ENCODE peak calls at places on chromosomes 3 and 15, in eight cellular contexts. C is choroid plexus epithelial cell, F is HT1080, P is mesothelial cell of epicardium, H is amygdala, G is skeletal muscle cell, A is putamen, V is psoas muscle. K is an unnamed sample.

GRCh38 chr15:52422001-52422400 is 106.7 kb downstream of the MYO5A start:
- DNase-seq in C (no peak), F (no peak), P (no peak), H (no peak), G (no peak), A (no peak), V (no peak), K (no peak)

GRCh38 chr3:178895178-178895789 is 176.3 kb downstream of the ZMAT3 start:
- DNase-seq in C (no peak), F (no peak), P (no peak), H (no peak), G (no peak), A (no peak), V (no peak), K (no peak)

GRCh38 chr3:143427626-143428025 is 308.1 kb downstream of the CHST2 start:
- DNase-seq in C (peak), F (no peak), P (no peak), H (no peak), G (no peak), A (no peak), V (no peak), K (no peak)

GRCh38 chr3:48927928-48928327 is 9.3 kb downstream of the ARIH2 start:
- DNase-seq in C (peak), F (no peak), P (no peak), H (no peak), G (no peak), A (no peak), V (no peak), K (no peak)

GRCh38 chr15:38996111-38996541 is 431.5 kb upstream of the RASGRP1 start:
- DNase-seq in C (peak), F (peak), P (no peak), H (no peak), G (peak), A (no peak), V (no peak), K (no peak)

GRCh38 chr15:61584410-61584809 is 355.3 kb upstream of the RORA start:
- DNase-seq in C (peak), F (no peak), P (no peak), H (no peak), G (no peak), A (no peak), V (no peak), K (no peak)

GRCh38 chr3:123817413-123817812 is 66.7 kb downstream of the MYLK start:
- DNase-seq in C (no peak), F (peak), P (no peak), H (no peak), G (no peak), A (no peak), V (no peak), K (no peak)

GRCh38 chr3:127394031-127394430 is 106.2 kb upstream of the PRR20G start:
- DNase-seq in C (no peak), F (no peak), P (no peak), H (no peak), G (no peak), A (no peak), V (no peak), K (no peak)

GRCh38 chr3:13715167-13715954 is 164.5 kb downstream of the WNT7A start:
- DNase-seq in C (no peak), F (no peak), P (peak), H (no peak), G (no peak), A (no peak), V (no peak), K (no peak)

GRCh38 chr3:193599393-193599792 is 6.4 kb downstream of the OPA1 start:
- DNase-seq in C (no peak), F (no peak), P (no peak), H (no peak), G (no peak), A (no peak), V (no peak), K (no peak)

GRCh38 chr3:171862993-171863521 is 19.9 kb downstream of the TMEM212 start:
- DNase-seq in C (peak), F (no peak), P (no peak), H (no peak), G (no peak), A (no peak), V (no peak), K (no peak)

GRCh38 chr3:35946121-35946856 is 307.0 kb downstream of the ARPP21 start:
- DNase-seq in C (peak), F (peak), P (no peak), H (no peak), G (no peak), A (peak), V (no peak), K (no peak)

GRCh38 chr15:83470895-83471294 is 23.8 kb downstream of the SH3GL3 start:
- DNase-seq in C (no peak), F (no peak), P (no peak), H (no peak), G (no peak), A (no peak), V (no peak), K (no peak)

GRCh38 chr3:96319176-96319575 is 495.2 kb upstream of the EPHA6 start:
- DNase-seq in C (no peak), F (no peak), P (no peak), H (no peak), G (no peak), A (no peak), V (no peak), K (no peak)

GRCh38 chr3:72951259-72951722 is 45.3 kb upstream of the PPP4R2 start:
- DNase-seq in C (peak), F (no peak), P (no peak), H (no peak), G (no peak), A (no peak), V (no peak), K (no peak)

GRCh38 chr3:156383433-156384025 is 171.4 kb downstream of the SSR3 start:
- DNase-seq in C (no peak), F (no peak), P (no peak), H (no peak), G (no peak), A (no peak), V (no peak), K (no peak)

GRCh38 chr15:36814708-36815107 is 235.3 kb downstream of the CDIN1 start:
- DNase-seq in C (peak), F (no peak), P (no peak), H (no peak), G (no peak), A (no peak), V (no peak), K (no peak)

GRCh38 chr3:54120657-54121403 is 1.5 kb upstream of the CACNA2D3 start:
- DNase-seq in C (peak), F (no peak), P (no peak), H (no peak), G (no peak), A (no peak), V (peak), K (no peak)

GRCh38 chr3:125054436-125055164 is 1.2 kb downstream of the HEG1 start:
- DNase-seq in C (peak), F (peak), P (no peak), H (no peak), G (no peak), A (no peak), V (no peak), K (peak)

GRCh38 chr3:29186982-29187718 is 93.7 kb upstream of the RBMS3 start:
- DNase-seq in C (peak), F (peak), P (no peak), H (no peak), G (no peak), A (no peak), V (no peak), K (no peak)

GRCh38 chr3:112900088-112900487 is 53.4 kb upstream of the CD200R1L start:
- DNase-seq in C (no peak), F (no peak), P (no peak), H (no peak), G (no peak), A (no peak), V (no peak), K (no peak)

GRCh38 chr3:40170395-40170794 is 139.1 kb upstream of the EIF1B start:
- DNase-seq in C (no peak), F (no peak), P (no peak), H (no peak), G (no peak), A (no peak), V (no peak), K (no peak)

GRCh38 chr3:128835096-128835495 is 44.3 kb upstream of the ACAD9 start:
- DNase-seq in C (no peak), F (no peak), P (no peak), H (no peak), G (no peak), A (no peak), V (no peak), K (no peak)

GRCh38 chr3:13887746-13888300 is 8.0 kb upstream of the WNT7A start:
- DNase-seq in C (no peak), F (no peak), P (peak), H (no peak), G (no peak), A (peak), V (no peak), K (no peak)

GRCh38 chr15:40328176-40328575 is 4.7 kb downstream of the INAFM2 start:
- DNase-seq in C (peak), F (no peak), P (no peak), H (no peak), G (no peak), A (no peak), V (no peak), K (no peak)

GRCh38 chr3:123678108-123678511 is 93.3 kb upstream of the HACD2 start:
- DNase-seq in C (peak), F (peak), P (no peak), H (no peak), G (peak), A (no peak), V (no peak), K (no peak)

GRCh38 chr3:119418641-119419040 is 44.8 kb downstream of the TMEM39A start:
- DNase-seq in C (peak), F (peak), P (no peak), H (no peak), G (no peak), A (no peak), V (no peak), K (no peak)

GRCh38 chr15:57060799-57061198 is 142.4 kb downstream of the TCF12 start:
- DNase-seq in C (peak), F (peak), P (no peak), H (peak), G (peak), A (peak), V (no peak), K (no peak)

GRCh38 chr3:83093222-83093572 is 1331.8 kb upstream of the GBE1 start:
- DNase-seq in C (no peak), F (no peak), P (no peak), H (no peak), G (no peak), A (no peak), V (no peak), K (no peak)

GRCh38 chr15:75943713-75944215 is 40.1 kb downstream of the FBXO22 start:
- DNase-seq in C (no peak), F (no peak), P (no peak), H (no peak), G (no peak), A (no peak), V (no peak), K (no peak)

GRCh38 chr15:40769310-40770146 is at the start of gene C15orf62:
- DNase-seq in C (peak), F (peak), P (peak), H (peak), G (no peak), A (peak), V (no peak), K (no peak)

GRCh38 chr3:15205934-15206661 is at the start of gene CAPN7:
- DNase-seq in C (peak), F (peak), P (peak), H (no peak), G (peak), A (peak), V (peak), K (peak)

GRCh38 chr3:151538706-151539403 is 78.0 kb upstream of the IGSF10 start:
- DNase-seq in C (peak), F (no peak), P (no peak), H (no peak), G (peak), A (no peak), V (no peak), K (no peak)

GRCh38 chr3:151197981-151198767 is 4.8 kb downstream of the GPR171 start:
- DNase-seq in C (no peak), F (no peak), P (no peak), H (no peak), G (no peak), A (no peak), V (no peak), K (no peak)

GRCh38 chr3:124774305-124774673 is 44.0 kb downstream of the UMPS start:
- DNase-seq in C (peak), F (peak), P (peak), H (no peak), G (no peak), A (no peak), V (peak), K (peak)

GRCh38 chr15:41832208-41832607 is 4.3 kb downstream of the JMJD7 start:
- DNase-seq in C (no peak), F (no peak), P (no peak), H (no peak), G (no peak), A (no peak), V (no peak), K (no peak)

GRCh38 chr3:62587169-62587568 is 213.8 kb upstream of the FEZF2 start:
- DNase-seq in C (peak), F (peak), P (no peak), H (no peak), G (peak), A (no peak), V (no peak), K (no peak)

GRCh38 chr3:46669191-46669999 is 24.1 kb downstream of the ALS2CL start:
- DNase-seq in C (no peak), F (no peak), P (peak), H (no peak), G (no peak), A (no peak), V (no peak), K (peak)

GRCh38 chr3:66407281-66408218 is 93.3 kb downstream of the LRIG1 start:
- DNase-seq in C (peak), F (peak), P (peak), H (peak), G (no peak), A (peak), V (peak), K (peak)